ENCODE peak calls at places on chromosomes 7 and 10, in nine cellular contexts. One of them, this sample, is unnamed.
A peak's percentile ranks its signal among the peaks of the same experiment; 100 is the strongest.

GRCh38 chr7:121302214-121302745 is 26.5 kb upstream of the WNT16 start:
- DNase-seq in GM12864: peak; percentile 62
- DNase-seq in MCF 10A: no peak
- DNase-seq in RWPE1: no peak
- DNase-seq in CD4-positive, alpha-beta T cell: no peak
- DNase-seq in upper lobe of left lung: no peak
- DNase-seq in epithelial cell of proximal tubule: no peak
- DNase-seq in RWPE2: no peak
- DNase-seq in HFFc6: peak; percentile 81
- DNase-seq in this sample: no peak

GRCh38 chr7:126778101-126778500 is 474.6 kb downstream of the GRM8 start:
- DNase-seq in GM12864: no peak
- DNase-seq in MCF 10A: no peak
- DNase-seq in HFFc6: no peak
- DNase-seq in RWPE2: no peak
- DNase-seq in CD4-positive, alpha-beta T cell: no peak
- DNase-seq in RWPE1: no peak
- DNase-seq in upper lobe of left lung: no peak
- DNase-seq in epithelial cell of proximal tubule: no peak
- DNase-seq in this sample: no peak

GRCh38 chr10:132298038-132298935 is 9.5 kb downstream of the STK32C start:
- DNase-seq in upper lobe of left lung: no peak
- DNase-seq in MCF 10A: no peak
- DNase-seq in epithelial cell of proximal tubule: no peak
- DNase-seq in RWPE2: peak; percentile 50
- DNase-seq in HFFc6: no peak
- DNase-seq in RWPE1: no peak
- DNase-seq in GM12864: no peak
- DNase-seq in CD4-positive, alpha-beta T cell: no peak
- DNase-seq in this sample: no peak

GRCh38 chr7:40815512-40815911 is 680.7 kb downstream of the SUGCT start:
- DNase-seq in GM12864: no peak
- DNase-seq in upper lobe of left lung: no peak
- DNase-seq in epithelial cell of proximal tubule: no peak
- DNase-seq in CD4-positive, alpha-beta T cell: no peak
- DNase-seq in MCF 10A: peak; percentile 38
- DNase-seq in RWPE2: no peak
- DNase-seq in RWPE1: peak; percentile 62
- DNase-seq in HFFc6: peak; percentile 75
- DNase-seq in this sample: no peak

GRCh38 chr10:9051328-9051974 is 997.0 kb downstream of the GATA3 start:
- DNase-seq in RWPE2: no peak
- DNase-seq in upper lobe of left lung: no peak
- DNase-seq in GM12864: no peak
- DNase-seq in CD4-positive, alpha-beta T cell: no peak
- DNase-seq in MCF 10A: no peak
- DNase-seq in epithelial cell of proximal tubule: no peak
- DNase-seq in RWPE1: no peak
- DNase-seq in HFFc6: no peak
- DNase-seq in this sample: no peak

GRCh38 chr10:119575506-119575905 is 21.3 kb downstream of the TIAL1 start:
- DNase-seq in RWPE2: no peak
- DNase-seq in RWPE1: peak; percentile 68
- DNase-seq in GM12864: no peak
- DNase-seq in MCF 10A: peak; percentile 44
- DNase-seq in epithelial cell of proximal tubule: no peak
- DNase-seq in CD4-positive, alpha-beta T cell: peak; percentile 9
- DNase-seq in upper lobe of left lung: no peak
- DNase-seq in HFFc6: no peak
- DNase-seq in this sample: no peak

GRCh38 chr7:92135490-92135889 is 1.2 kb upstream of the CYP51A1 start:
- DNase-seq in CD4-positive, alpha-beta T cell: no peak
- DNase-seq in GM12864: no peak
- DNase-seq in RWPE2: no peak
- DNase-seq in HFFc6: no peak
- DNase-seq in RWPE1: no peak
- DNase-seq in epithelial cell of proximal tubule: no peak
- DNase-seq in MCF 10A: peak; percentile 7
- DNase-seq in upper lobe of left lung: no peak
- DNase-seq in this sample: no peak

GRCh38 chr7:158863611-158864506 is 7.5 kb downstream of the DYNC2I1 start:
- DNase-seq in RWPE1: peak; percentile 48
- DNase-seq in epithelial cell of proximal tubule: no peak
- DNase-seq in GM12864: no peak
- DNase-seq in HFFc6: peak; percentile 73
- DNase-seq in RWPE2: peak; percentile 83
- DNase-seq in MCF 10A: peak; percentile 60
- DNase-seq in upper lobe of left lung: peak; percentile 81
- DNase-seq in CD4-positive, alpha-beta T cell: no peak
- DNase-seq in this sample: peak; percentile 73

GRCh38 chr10:132878730-132879407 is 63.5 kb downstream of the CFAP46 start:
- DNase-seq in RWPE2: peak; percentile 54
- DNase-seq in GM12864: no peak
- DNase-seq in CD4-positive, alpha-beta T cell: no peak
- DNase-seq in HFFc6: no peak
- DNase-seq in upper lobe of left lung: peak; percentile 61
- DNase-seq in epithelial cell of proximal tubule: no peak
- DNase-seq in RWPE1: no peak
- DNase-seq in MCF 10A: no peak
- DNase-seq in this sample: no peak

GRCh38 chr10:116098411-116099019 is 174.5 kb downstream of the GFRA1 start:
- DNase-seq in epithelial cell of proximal tubule: peak; percentile 76
- DNase-seq in RWPE2: no peak
- DNase-seq in GM12864: no peak
- DNase-seq in CD4-positive, alpha-beta T cell: no peak
- DNase-seq in MCF 10A: no peak
- DNase-seq in RWPE1: no peak
- DNase-seq in upper lobe of left lung: no peak
- DNase-seq in HFFc6: no peak
- DNase-seq in this sample: no peak

GRCh38 chr7:30032310-30033125 is 4.3 kb downstream of the PLEKHA8 start:
- DNase-seq in GM12864: no peak
- DNase-seq in HFFc6: peak; percentile 74
- DNase-seq in epithelial cell of proximal tubule: no peak
- DNase-seq in CD4-positive, alpha-beta T cell: no peak
- DNase-seq in RWPE1: no peak
- DNase-seq in upper lobe of left lung: no peak
- DNase-seq in MCF 10A: no peak
- DNase-seq in RWPE2: no peak
- DNase-seq in this sample: no peak

GRCh38 chr10:110368556-110368955 is 63.8 kb upstream of the SMNDC1 start:
- DNase-seq in RWPE2: no peak
- DNase-seq in upper lobe of left lung: no peak
- DNase-seq in GM12864: no peak
- DNase-seq in HFFc6: no peak
- DNase-seq in MCF 10A: no peak
- DNase-seq in epithelial cell of proximal tubule: no peak
- DNase-seq in RWPE1: no peak
- DNase-seq in CD4-positive, alpha-beta T cell: no peak
- DNase-seq in this sample: no peak

GRCh38 chr10:22685926-22686325 is 28.5 kb downstream of the PIP4K2A start:
- DNase-seq in epithelial cell of proximal tubule: no peak
- DNase-seq in RWPE2: no peak
- DNase-seq in GM12864: no peak
- DNase-seq in HFFc6: no peak
- DNase-seq in CD4-positive, alpha-beta T cell: no peak
- DNase-seq in RWPE1: no peak
- DNase-seq in MCF 10A: peak; percentile 18
- DNase-seq in upper lobe of left lung: no peak
- DNase-seq in this sample: no peak

GRCh38 chr7:131197920-131198610 is 129.6 kb upstream of the MKLN1 start:
- DNase-seq in RWPE2: no peak
- DNase-seq in RWPE1: no peak
- DNase-seq in CD4-positive, alpha-beta T cell: no peak
- DNase-seq in upper lobe of left lung: no peak
- DNase-seq in HFFc6: peak; percentile 76
- DNase-seq in GM12864: no peak
- DNase-seq in MCF 10A: no peak
- DNase-seq in epithelial cell of proximal tubule: no peak
- DNase-seq in this sample: no peak

GRCh38 chr10:112872728-112873127 is 77.3 kb upstream of the TCF7L2 start:
- DNase-seq in CD4-positive, alpha-beta T cell: no peak
- DNase-seq in HFFc6: no peak
- DNase-seq in epithelial cell of proximal tubule: no peak
- DNase-seq in MCF 10A: no peak
- DNase-seq in upper lobe of left lung: no peak
- DNase-seq in RWPE1: no peak
- DNase-seq in RWPE2: no peak
- DNase-seq in GM12864: no peak
- DNase-seq in this sample: no peak

GRCh38 chr10:112871021-112871420 is 79.0 kb upstream of the TCF7L2 start:
- DNase-seq in RWPE2: no peak
- DNase-seq in RWPE1: no peak
- DNase-seq in CD4-positive, alpha-beta T cell: no peak
- DNase-seq in GM12864: no peak
- DNase-seq in upper lobe of left lung: no peak
- DNase-seq in HFFc6: no peak
- DNase-seq in MCF 10A: no peak
- DNase-seq in epithelial cell of proximal tubule: no peak
- DNase-seq in this sample: no peak

GRCh38 chr10:112874982-112875381 is 75.1 kb upstream of the TCF7L2 start:
- DNase-seq in MCF 10A: no peak
- DNase-seq in RWPE2: no peak
- DNase-seq in epithelial cell of proximal tubule: no peak
- DNase-seq in GM12864: no peak
- DNase-seq in HFFc6: no peak
- DNase-seq in upper lobe of left lung: no peak
- DNase-seq in CD4-positive, alpha-beta T cell: no peak
- DNase-seq in RWPE1: no peak
- DNase-seq in this sample: no peak

GRCh38 chr10:112873541-112873940 is 76.5 kb upstream of the TCF7L2 start:
- DNase-seq in MCF 10A: no peak
- DNase-seq in RWPE2: no peak
- DNase-seq in epithelial cell of proximal tubule: no peak
- DNase-seq in RWPE1: no peak
- DNase-seq in upper lobe of left lung: no peak
- DNase-seq in GM12864: no peak
- DNase-seq in CD4-positive, alpha-beta T cell: no peak
- DNase-seq in HFFc6: no peak
- DNase-seq in this sample: no peak

DNA sequence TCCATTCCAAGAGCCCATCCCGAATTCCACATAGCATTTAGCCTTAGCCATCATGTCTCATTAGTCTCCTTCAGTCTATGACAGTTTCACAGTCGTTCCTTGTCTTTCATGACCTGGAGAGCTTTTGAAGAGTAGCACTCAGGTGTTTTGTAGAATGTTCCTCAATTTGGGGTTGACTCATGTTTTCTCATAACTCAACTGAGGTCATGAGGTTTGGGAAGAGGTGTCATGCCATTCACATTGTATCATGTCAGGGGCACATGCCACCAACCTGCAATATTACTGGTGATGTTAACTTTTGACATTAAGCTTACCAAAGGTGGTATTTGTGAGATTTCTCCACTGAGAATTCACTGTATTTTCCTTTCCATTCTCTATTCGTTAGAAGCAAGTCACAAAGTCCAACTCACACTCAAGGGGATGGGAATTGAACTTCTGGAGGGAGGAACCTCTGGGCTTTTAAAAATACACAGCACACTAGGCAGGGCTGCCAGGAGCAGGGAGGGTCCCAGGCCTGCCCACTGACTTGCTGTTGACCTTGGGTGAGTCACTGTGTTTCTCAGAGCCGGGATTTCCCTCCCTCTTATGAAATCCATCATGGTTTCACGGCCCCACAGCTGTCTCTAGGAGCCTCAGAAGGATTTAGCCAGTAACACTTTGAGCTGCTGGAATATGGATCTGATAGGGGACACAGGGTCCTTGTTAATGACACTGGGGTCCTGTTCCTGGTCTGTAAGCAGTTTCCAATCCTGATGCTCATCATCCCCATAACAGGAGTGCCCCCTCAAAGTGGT is 74.4 kb upstream of the TCF7L2 start:
- DNase-seq in RWPE2: no peak
- DNase-seq in epithelial cell of proximal tubule: no peak
- DNase-seq in HFFc6: no peak
- DNase-seq in RWPE1: peak; percentile 69
- DNase-seq in upper lobe of left lung: no peak
- DNase-seq in MCF 10A: peak; percentile 84
- DNase-seq in CD4-positive, alpha-beta T cell: no peak
- DNase-seq in GM12864: no peak
- DNase-seq in this sample: no peak
- TF ChIP-seq CTCF in RWPE2: no peak
- TF ChIP-seq CTCF in epithelial cell of proximal tubule: no peak
- TF ChIP-seq CTCF in HFFc6: no peak
- TF ChIP-seq CTCF in RWPE1: no peak
- TF ChIP-seq CTCF in upper lobe of left lung: no peak
- TF ChIP-seq CTCF in MCF 10A: no peak
- TF ChIP-seq CTCF in CD4-positive, alpha-beta T cell: no peak
- TF ChIP-seq CTCF in GM12864: no peak
- TF ChIP-seq CTCF in this sample: no peak

GRCh38 chr7:25388681-25389080 is 160.4 kb upstream of the NPVF start:
- DNase-seq in RWPE1: no peak
- DNase-seq in HFFc6: no peak
- DNase-seq in MCF 10A: no peak
- DNase-seq in epithelial cell of proximal tubule: no peak
- DNase-seq in CD4-positive, alpha-beta T cell: no peak
- DNase-seq in RWPE2: no peak
- DNase-seq in GM12864: no peak
- DNase-seq in upper lobe of left lung: no peak
- DNase-seq in this sample: no peak
- TF ChIP-seq CTCF in RWPE1: no peak
- TF ChIP-seq CTCF in HFFc6: no peak
- TF ChIP-seq CTCF in MCF 10A: no peak
- TF ChIP-seq CTCF in epithelial cell of proximal tubule: no peak
- TF ChIP-seq CTCF in CD4-positive, alpha-beta T cell: no peak
- TF ChIP-seq CTCF in RWPE2: no peak
- TF ChIP-seq CTCF in GM12864: no peak
- TF ChIP-seq CTCF in upper lobe of left lung: no peak
- TF ChIP-seq CTCF in this sample: no peak

DNA sequence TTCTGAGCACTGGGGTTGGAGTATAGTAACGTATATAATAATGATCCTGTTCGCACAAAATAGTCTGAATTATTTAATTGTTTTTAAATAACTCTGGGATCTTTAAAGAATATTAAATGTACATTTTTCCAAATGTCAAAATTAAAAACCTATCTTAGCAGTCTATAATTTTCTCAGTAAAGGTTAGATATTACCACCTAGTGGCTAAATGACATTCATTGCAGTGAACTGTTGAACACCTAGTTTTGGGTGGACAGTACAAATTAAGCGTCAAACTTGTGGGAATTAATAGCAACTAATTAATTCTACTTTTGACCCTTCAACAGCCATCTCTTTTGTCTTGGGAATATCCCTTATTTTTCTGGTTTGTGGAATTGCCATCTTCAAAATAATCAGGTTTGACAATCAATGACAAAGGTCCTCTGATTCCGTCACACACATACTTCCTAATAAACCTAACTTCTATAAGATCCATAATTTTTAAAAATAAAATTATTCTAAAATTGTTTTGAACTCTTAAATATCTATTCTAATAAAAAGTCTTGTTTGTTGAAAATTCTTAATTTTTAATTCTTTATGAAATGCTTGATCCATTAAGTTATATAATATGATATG is 165.7 kb downstream of the SEMA3D start:
- DNase-seq in epithelial cell of proximal tubule: no peak
- DNase-seq in MCF 10A: peak; percentile 33
- DNase-seq in RWPE2: no peak
- DNase-seq in RWPE1: no peak
- DNase-seq in HFFc6: peak; percentile 13
- DNase-seq in CD4-positive, alpha-beta T cell: no peak
- DNase-seq in upper lobe of left lung: no peak
- DNase-seq in GM12864: no peak
- DNase-seq in this sample: no peak
- TF ChIP-seq CTCF in epithelial cell of proximal tubule: peak; percentile 61
- TF ChIP-seq CTCF in MCF 10A: peak; percentile 62
- TF ChIP-seq CTCF in RWPE2: peak; percentile 75
- TF ChIP-seq CTCF in RWPE1: peak; percentile 50
- TF ChIP-seq CTCF in HFFc6: peak; percentile 85
- TF ChIP-seq CTCF in CD4-positive, alpha-beta T cell: no peak
- TF ChIP-seq CTCF in upper lobe of left lung: peak; percentile 27
- TF ChIP-seq CTCF in GM12864: no peak
- TF ChIP-seq CTCF in this sample: no peak

GRCh38 chr10:239109-239508 is 103.9 kb downstream of the ZMYND11 start:
- DNase-seq in RWPE2: no peak
- DNase-seq in upper lobe of left lung: no peak
- DNase-seq in CD4-positive, alpha-beta T cell: no peak
- DNase-seq in HFFc6: no peak
- DNase-seq in GM12864: no peak
- DNase-seq in RWPE1: peak; percentile 88
- DNase-seq in epithelial cell of proximal tubule: no peak
- DNase-seq in MCF 10A: peak; percentile 71
- DNase-seq in this sample: no peak
- TF ChIP-seq CTCF in RWPE2: peak; percentile 65
- TF ChIP-seq CTCF in upper lobe of left lung: no peak
- TF ChIP-seq CTCF in CD4-positive, alpha-beta T cell: no peak
- TF ChIP-seq CTCF in HFFc6: peak; percentile 25
- TF ChIP-seq CTCF in GM12864: no peak
- TF ChIP-seq CTCF in RWPE1: peak; percentile 46
- TF ChIP-seq CTCF in epithelial cell of proximal tubule: no peak
- TF ChIP-seq CTCF in MCF 10A: no peak
- TF ChIP-seq CTCF in this sample: no peak

This sample was measured in GM20000.